ENCODE peak calls at places on chromosomes 11 and 22, in four cellular contexts. G, Z, S and R are unnamed samples.

GRCh38 chr11:14350716-14351238 is 8.2 kb downstream of the RRAS2 start:
- DNase-seq in G (no peak), Z (no peak), S (no peak), R (no peak)

GRCh38 chr22:45927059-45927458 is 49.9 kb downstream of the WNT7B start:
- DNase-seq in S (no peak), Z (no peak), G (no peak), R (no peak)

GRCh38 chr11:123584186-123584585 is 70.2 kb downstream of the SCN3B start:
- DNase-seq in Z (no peak), S (no peak), G (no peak), R (no peak)

GRCh38 chr22:39240841-39241631 is 3.7 kb downstream of the PDGFB start:
- DNase-seq in Z (no peak), G (no peak), S (peak; percentile 77), R (peak; percentile 43)

GRCh38 chr11:88310246-88310645 is 27.3 kb downstream of the CTSC start:
- DNase-seq in Z (no peak), S (no peak), G (no peak), R (no peak)

GRCh38 chr11:9717719-9718118 is 53.8 kb downstream of the SWAP70 start:
- DNase-seq in Z (peak; percentile 50), S (no peak), G (no peak), R (no peak)

GRCh38 chr22:36660510-36660840 is 43.1 kb downstream of the CACNG2 start:
- DNase-seq in Z (no peak), G (no peak), S (no peak), R (no peak)

GRCh38 chr22:16651217-16651616 is 58.6 kb upstream of the CCT8L2 start:
- DNase-seq in S (no peak), Z (no peak), G (no peak), R (no peak)

GRCh38 chr22:20965104-20965887 is 1.8 kb upstream of the AIFM3 start:
- DNase-seq in G (no peak), Z (no peak), S (no peak), R (peak; percentile 46)

GRCh38 chr11:116357769-116358544 is 414.8 kb downstream of the BUD13 start:
- DNase-seq in G (peak; percentile 24), Z (no peak), S (peak; percentile 45), R (peak; percentile 67)

GRCh38 chr11:116379185-116379828 is 393.5 kb downstream of the BUD13 start:
- DNase-seq in S (no peak), Z (peak; percentile 9), G (peak; percentile 70), R (peak; percentile 91)

GRCh38 chr22:46815896-46816721 is 53.7 kb downstream of the TBC1D22A start:
- DNase-seq in Z (peak; percentile 17), G (no peak), S (no peak), R (no peak)

GRCh38 chr22:35489225-35489624 is 51.4 kb upstream of the RASD2 start:
- DNase-seq in Z (peak; percentile 62), S (no peak), G (no peak), R (no peak)

GRCh38 chr11:91932151-91932821 is 292.3 kb upstream of the FAT3 start:
- DNase-seq in Z (peak; percentile 18), G (no peak), S (no peak), R (no peak)

GRCh38 chr22:37284807-37285355 is 2.6 kb downstream of the CYTH4 start:
- DNase-seq in Z (no peak), S (peak; percentile 78), G (no peak), R (no peak)

GRCh38 chr11:76459299-76459698 is 14.5 kb downstream of the EMSY start:
- DNase-seq in G (no peak), Z (peak; percentile 5), S (no peak), R (no peak)

GRCh38 chr11:32374261-32374711 is 61.1 kb downstream of the WT1 start:
- DNase-seq in G (no peak), Z (peak; percentile 67), S (no peak), R (peak; percentile 43)

GRCh38 chr22:22515890-22516289 is 4.2 kb downstream of the ZNF280A start:
- DNase-seq in G (no peak), Z (no peak), S (no peak), R (no peak)

GRCh38 chr11:84345027-84345426 is 1058.9 kb upstream of the CCDC90B start:
- DNase-seq in S (no peak), G (no peak), Z (no peak), R (no peak)

GRCh38 chr22:31561970-31562369 is 65.6 kb downstream of the SFI1 start:
- DNase-seq in G (no peak), S (no peak), Z (no peak), R (no peak)

GRCh38 chr11:73152861-73153483 is 10.9 kb upstream of the FCHSD2 start:
- DNase-seq in S (no peak), G (no peak), Z (no peak), R (no peak)

GRCh38 chr22:37604875-37605274 is 3.8 kb upstream of the GGA1 start:
- DNase-seq in G (no peak), Z (no peak), S (no peak), R (no peak)

GRCh38 chr11:1221848-1222311 is 986 bp upstream of the MUC5B start:
- DNase-seq in Z (no peak), S (no peak), G (no peak), R (peak; percentile 2)

GRCh38 chr11:5690736-5691135 is 1.1 kb downstream of the TRIM22 start:
- DNase-seq in Z (no peak), G (no peak), S (no peak), R (no peak)

GRCh38 chr11:26996056-26996455 is 2.1 kb downstream of the FIBIN start:
- DNase-seq in Z (no peak), G (no peak), S (no peak), R (no peak)

GRCh38 chr11:116638463-116638862 is 134.3 kb downstream of the BUD13 start:
- DNase-seq in Z (no peak), G (no peak), S (no peak), R (no peak)

GRCh38 chr11:85800595-85801342 is 10.2 kb downstream of the SYTL2 start:
- DNase-seq in S (no peak), G (no peak), Z (no peak), R (no peak)

GRCh38 chr11:14423633-14424032 is 64.7 kb upstream of the RRAS2 start:
- DNase-seq in Z (no peak), S (no peak), G (no peak), R (no peak)

GRCh38 chr11:111977141-111978027 is 40.2 kb downstream of the DIXDC1 start:
- DNase-seq in Z (peak; percentile 64), G (peak; percentile 35), S (peak; percentile 46), R (peak; percentile 76)

GRCh38 chr11:91773090-91773489 is 451.5 kb upstream of the FAT3 start:
- DNase-seq in Z (peak; percentile 21), G (no peak), S (no peak), R (no peak)

GRCh38 chr11:10785146-10785474 is 23.6 kb downstream of the EIF4G2 start:
- DNase-seq in Z (no peak), G (no peak), S (no peak), R (no peak)

GRCh38 chr22:17782621-17783020 is 8.4 kb upstream of the BID start:
- DNase-seq in S (no peak), Z (no peak), G (no peak), R (no peak)

GRCh38 chr22:50012201-50013181 is at the start of gene IL17REL:
- DNase-seq in G (no peak), Z (no peak), S (no peak), R (peak; percentile 44)
- TF ChIP-seq CTCF in G (no peak), Z (no peak), S (no peak), R (no peak)

DNA sequence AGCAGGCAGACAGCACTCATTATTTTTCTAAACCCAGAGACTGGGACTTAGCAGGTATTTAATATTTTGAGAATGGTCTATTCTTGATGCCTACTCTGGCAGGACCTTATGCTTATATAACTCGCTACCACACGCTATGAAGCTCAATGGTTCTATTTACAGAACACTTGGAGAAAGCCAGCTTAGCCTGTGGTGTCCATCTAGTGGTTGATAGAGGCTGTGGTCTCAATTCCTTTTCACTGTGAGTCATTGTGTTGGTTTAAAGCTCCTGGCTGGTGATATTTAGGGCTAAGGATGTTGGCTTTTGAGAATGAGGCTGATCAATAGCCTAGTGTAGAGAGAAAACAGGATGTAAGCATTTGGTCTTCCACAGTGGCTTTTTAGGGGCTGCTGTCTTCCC is 206.4 kb downstream of the DBX1 start:
- DNase-seq in S (no peak), Z (peak; percentile 58), G (no peak), R (no peak)
- TF ChIP-seq CTCF in S (no peak), Z (peak; percentile 35), G (peak; percentile 58), R (peak; percentile 31)

GRCh38 chr11:3138178-3139085 is 26.7 kb downstream of the OSBPL5 start:
- DNase-seq in G (no peak), S (no peak), Z (no peak), R (peak; percentile 10)
- TF ChIP-seq CTCF in G (no peak), S (no peak), Z (no peak), R (no peak)

GRCh38 chr11:20438637-20439036 is 51.1 kb downstream of the PRMT3 start:
- DNase-seq in G (no peak), S (no peak), Z (no peak), R (no peak)

GRCh38 chr11:20444537-20444936 is 57.0 kb downstream of the PRMT3 start:
- DNase-seq in S (no peak), G (no peak), Z (no peak), R (no peak)

GRCh38 chr11:20448838-20449237 is 61.3 kb downstream of the PRMT3 start:
- DNase-seq in Z (no peak), S (no peak), G (no peak), R (no peak)

GRCh38 chr11:20443596-20443995 is 56.1 kb downstream of the PRMT3 start:
- DNase-seq in S (no peak), Z (peak; percentile 32), G (no peak), R (no peak)
- TF ChIP-seq CTCF in S (no peak), Z (peak; percentile 31), G (peak; percentile 30), R (no peak)

GRCh38 chr11:45399166-45399565 is 113.0 kb upstream of the SYT13 start:
- DNase-seq in S (no peak), Z (no peak), G (no peak), R (no peak)
- TF ChIP-seq CTCF in S (no peak), Z (no peak), G (no peak), R (no peak)

DNA sequence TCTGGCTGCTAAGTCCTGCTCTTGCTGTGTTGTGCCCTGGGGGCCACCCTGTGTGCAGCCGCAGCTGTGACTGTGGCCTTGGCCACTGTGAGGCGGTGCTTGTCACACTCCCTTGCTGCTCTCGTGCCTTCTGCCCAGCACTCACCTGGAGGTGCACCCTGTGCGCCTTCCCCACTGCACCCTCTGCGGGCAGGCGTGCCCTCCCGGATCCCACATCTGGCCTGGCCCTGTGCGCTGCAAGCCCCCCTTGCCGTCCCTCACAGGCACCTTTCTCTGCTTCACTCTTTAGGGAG is 27.2 kb downstream of the TBX1 start:
- DNase-seq in S (no peak), G (no peak), Z (no peak), R (no peak)
- TF ChIP-seq CTCF in S (no peak), G (no peak), Z (no peak), R (no peak)